ENCODE peak calls at places on chromosomes 13 and 19, in six cellular contexts. V is CD8-positive, alpha-beta T cell; N is fibroblast of mammary gland; R is ovary; T is body of pancreas; H is heart right ventricle. E is an unnamed sample.

GRCh38 chr19:17090501-17091074 is 15.0 kb downstream of the MYO9B start:
- DNase-seq in V (no peak), N (peak), R (no peak), T (peak), H (no peak), E (peak)

GRCh38 chr13:21076265-21076653 is 14.9 kb upstream of the LATS2 start:
- DNase-seq in V (no peak), N (peak), R (no peak), T (no peak), H (no peak), E (no peak)

GRCh38 chr19:15166700-15167099 is 34.1 kb downstream of the NOTCH3 start:
- DNase-seq in V (no peak), N (no peak), R (no peak), T (no peak), H (no peak), E (no peak)

GRCh38 chr19:12969292-12969988 is at the start of gene DAND5:
- DNase-seq in V (no peak), N (no peak), R (no peak), T (no peak), H (peak), E (no peak)

GRCh38 chr19:47056416-47056815 is 8.0 kb upstream of the TMEM160 start:
- DNase-seq in V (no peak), N (no peak), R (no peak), T (no peak), H (no peak), E (no peak)

GRCh38 chr13:46684287-46685001 is 112.5 kb downstream of the ESD start:
- DNase-seq in V (no peak), N (no peak), R (no peak), T (no peak), H (no peak), E (peak)

GRCh38 chr19:16076958-16077611 is 790 bp downstream of the TPM4 start:
- DNase-seq in V (no peak), N (no peak), R (peak), T (peak), H (peak), E (no peak)

GRCh38 chr19:46000497-46001246 is 5.4 kb downstream of the CCDC61 start:
- DNase-seq in V (peak), N (peak), R (no peak), T (peak), H (no peak), E (no peak)

GRCh38 chr19:703651-704446 is 4.9 kb upstream of the PALM start:
- DNase-seq in V (peak), N (peak), R (peak), T (peak), H (peak), E (peak)

GRCh38 chr13:99979453-99980200 is 2.0 kb upstream of the ZIC2 start:
- DNase-seq in V (no peak), N (no peak), R (no peak), T (no peak), H (no peak), E (no peak)

GRCh38 chr19:54674021-54674617 is 11.3 kb downstream of the LILRB4 start:
- DNase-seq in V (no peak), N (peak), R (no peak), T (no peak), H (no peak), E (peak)

GRCh38 chr13:77874406-77874805 is 44.2 kb downstream of the EDNRB start:
- DNase-seq in V (no peak), N (peak), R (no peak), T (no peak), H (no peak), E (peak)

GRCh38 chr13:70960841-70961443 is 852.7 kb upstream of the KLHL1 start:
- DNase-seq in V (no peak), N (peak), R (no peak), T (peak), H (no peak), E (peak)

DNA sequence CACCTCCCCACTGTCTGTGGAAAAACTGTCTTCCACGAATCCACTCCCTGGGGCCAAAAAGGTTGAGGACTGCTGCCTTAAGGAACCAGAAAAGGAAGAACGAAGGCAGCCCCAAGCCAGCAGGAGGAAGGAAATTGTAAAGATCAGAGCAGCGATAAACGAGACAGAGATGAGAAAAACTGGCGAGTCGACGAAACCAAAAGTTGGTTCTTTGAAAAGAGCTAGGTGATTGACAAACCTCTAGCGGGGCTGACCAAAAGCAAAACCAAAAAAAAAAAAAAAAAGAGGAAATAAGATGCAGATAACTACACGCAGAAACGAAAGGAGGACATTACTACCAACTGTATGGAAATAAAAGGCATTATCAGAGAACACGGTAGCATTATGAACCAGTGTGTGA is 76.9 kb downstream of the GADD45B start:
- DNase-seq in V (no peak), N (no peak), R (no peak), T (peak), H (no peak), E (no peak)
- H3K4me3 ChIP-seq in V (peak), N (no peak), R (peak), T (no peak), H (peak), E (peak)

GRCh38 chr19:18348171-18348570 is 7.8 kb downstream of the PGPEP1 start:
- DNase-seq in V (no peak), N (no peak), R (no peak), T (no peak), H (no peak), E (no peak)

GRCh38 chr19:18350490-18350889 is 10.1 kb downstream of the PGPEP1 start:
- DNase-seq in V (no peak), N (no peak), R (no peak), T (no peak), H (no peak), E (no peak)

GRCh38 chr19:18351544-18351943 is 11.1 kb downstream of the PGPEP1 start:
- DNase-seq in V (no peak), N (no peak), R (no peak), T (no peak), H (no peak), E (no peak)

GRCh38 chr19:18346091-18346490 is 5.7 kb downstream of the PGPEP1 start:
- DNase-seq in V (no peak), N (no peak), R (no peak), T (no peak), H (no peak), E (no peak)

DNA sequence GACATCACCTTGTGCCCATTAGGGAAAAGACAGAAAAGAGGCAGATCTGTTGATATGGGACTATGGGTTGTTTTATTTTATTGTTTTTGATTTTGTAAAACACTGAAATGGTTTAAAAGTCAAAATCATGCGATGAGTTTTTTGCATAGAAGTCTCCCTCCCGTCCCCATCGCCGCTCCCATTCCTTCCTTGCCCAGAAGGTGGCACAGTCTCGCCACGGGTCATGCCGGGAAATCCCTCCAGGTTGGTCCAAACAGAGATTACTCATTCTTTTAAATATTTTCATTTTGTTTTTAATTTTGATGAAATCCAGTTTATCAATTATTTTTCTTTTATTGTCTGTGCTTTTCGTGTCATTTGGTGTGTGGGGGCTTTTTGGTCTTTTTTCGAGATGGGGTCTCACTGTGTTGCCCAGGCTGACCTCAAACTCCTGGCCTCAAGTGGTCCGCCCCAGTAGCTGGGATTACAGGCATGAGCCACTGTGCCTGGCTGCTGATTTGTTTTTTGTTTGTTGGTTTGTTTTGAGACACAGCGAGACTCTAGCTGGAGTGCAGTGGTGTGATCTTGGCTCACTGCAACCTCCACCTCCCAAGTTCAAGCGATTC is 9.2 kb downstream of the PGPEP1 start:
- DNase-seq in V (no peak), N (peak), R (peak), T (peak), H (peak), E (peak)
- TF ChIP-seq CTCF in V (no peak), N (peak), R (peak), T (peak), H (peak), E (peak)

GRCh38 chr19:38375748-38376147 is 1.4 kb downstream of the PSMD8 start:
- DNase-seq in V (no peak), N (peak), R (no peak), T (no peak), H (peak), E (no peak)
- H3K4me3 ChIP-seq in V (peak), N (peak), R (peak), T (no peak), H (peak), E (peak)

GRCh38 chr19:35978832-35979365 is 16.1 kb upstream of the SDHAF1 start:
- DNase-seq in V (no peak), N (no peak), R (no peak), T (no peak), H (no peak), E (no peak)

GRCh38 chr19:35973487-35973886 is 21.5 kb upstream of the SDHAF1 start:
- DNase-seq in V (no peak), N (no peak), R (no peak), T (no peak), H (no peak), E (no peak)

GRCh38 chr19:35975608-35976214 is 19.3 kb upstream of the SDHAF1 start:
- DNase-seq in V (no peak), N (peak), R (no peak), T (no peak), H (no peak), E (peak)

GRCh38 chr19:35978271-35978670 is 16.7 kb upstream of the SDHAF1 start:
- DNase-seq in V (no peak), N (no peak), R (no peak), T (no peak), H (no peak), E (no peak)

DNA sequence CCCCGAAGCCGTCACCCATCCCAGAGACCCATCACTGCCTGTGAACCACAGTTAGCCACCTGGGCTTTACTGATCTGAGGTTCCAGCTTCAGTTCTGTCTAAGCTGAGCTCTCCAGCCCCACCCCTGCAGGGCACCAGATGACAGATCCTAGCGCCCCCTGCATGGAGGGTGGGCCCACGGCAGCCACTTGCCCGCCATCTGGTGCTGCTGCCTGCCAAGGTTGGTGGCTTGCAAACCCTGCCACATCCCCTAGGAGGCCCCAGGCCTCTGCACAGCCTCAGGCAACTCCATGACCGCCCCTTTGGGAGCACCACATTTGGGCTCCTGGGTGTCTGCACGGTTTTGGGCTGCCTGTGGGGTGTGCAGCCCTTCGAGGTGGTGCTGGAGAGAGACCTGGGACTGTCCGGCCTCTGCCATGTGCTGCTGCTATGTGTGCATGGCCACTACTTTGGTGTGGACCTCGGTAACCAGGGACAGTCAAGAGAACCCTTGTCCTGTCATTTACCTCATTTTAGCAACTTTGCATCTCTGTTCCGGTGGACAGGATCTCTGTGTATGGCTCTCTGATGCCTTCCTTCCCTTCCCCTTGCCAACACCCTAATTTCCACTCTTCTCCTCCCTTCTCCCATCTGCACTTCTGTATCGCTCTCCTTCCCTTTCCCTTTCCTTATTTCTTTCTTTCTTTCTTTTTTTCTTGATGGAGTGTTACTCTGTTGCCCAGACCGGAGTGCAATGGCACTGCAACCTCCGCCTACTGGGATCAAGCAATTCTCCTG is 17.4 kb upstream of the SDHAF1 start:
- DNase-seq in V (no peak), N (no peak), R (no peak), T (no peak), H (no peak), E (no peak)
- TF ChIP-seq CTCF in V (no peak), N (peak), R (no peak), T (no peak), H (no peak), E (no peak)

GRCh38 chr13:98366959-98367358 is 189.9 kb upstream of the RNF113B start:
- DNase-seq in V (no peak), N (no peak), R (no peak), T (no peak), H (no peak), E (no peak)
- H3K4me3 ChIP-seq in V (no peak), N (no peak), R (no peak), T (no peak), H (no peak), E (no peak)

DNA sequence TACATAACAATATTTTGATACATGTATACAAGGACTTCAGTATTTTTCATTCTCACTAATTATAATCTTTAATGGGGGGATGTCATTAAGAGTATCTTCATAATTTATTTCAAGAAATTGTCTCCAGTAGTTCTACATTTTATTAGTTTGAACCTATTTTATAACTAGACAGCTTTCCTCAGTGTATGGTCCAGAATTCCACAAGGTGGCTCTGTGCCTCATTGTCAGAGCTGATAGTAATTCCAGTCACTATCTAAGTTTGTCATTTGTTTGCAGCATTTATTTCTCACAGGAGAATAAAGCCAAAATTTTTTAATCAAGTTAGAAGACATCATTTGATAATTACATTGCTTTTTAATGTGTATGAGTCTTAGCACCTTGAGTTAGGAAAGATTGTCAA is 1633.0 kb upstream of the PCDH20 start:
- DNase-seq in V (no peak), N (no peak), R (no peak), T (no peak), H (no peak), E (no peak)
- TF ChIP-seq CTCF in V (no peak), N (peak), R (no peak), T (no peak), H (no peak), E (peak)

DNA sequence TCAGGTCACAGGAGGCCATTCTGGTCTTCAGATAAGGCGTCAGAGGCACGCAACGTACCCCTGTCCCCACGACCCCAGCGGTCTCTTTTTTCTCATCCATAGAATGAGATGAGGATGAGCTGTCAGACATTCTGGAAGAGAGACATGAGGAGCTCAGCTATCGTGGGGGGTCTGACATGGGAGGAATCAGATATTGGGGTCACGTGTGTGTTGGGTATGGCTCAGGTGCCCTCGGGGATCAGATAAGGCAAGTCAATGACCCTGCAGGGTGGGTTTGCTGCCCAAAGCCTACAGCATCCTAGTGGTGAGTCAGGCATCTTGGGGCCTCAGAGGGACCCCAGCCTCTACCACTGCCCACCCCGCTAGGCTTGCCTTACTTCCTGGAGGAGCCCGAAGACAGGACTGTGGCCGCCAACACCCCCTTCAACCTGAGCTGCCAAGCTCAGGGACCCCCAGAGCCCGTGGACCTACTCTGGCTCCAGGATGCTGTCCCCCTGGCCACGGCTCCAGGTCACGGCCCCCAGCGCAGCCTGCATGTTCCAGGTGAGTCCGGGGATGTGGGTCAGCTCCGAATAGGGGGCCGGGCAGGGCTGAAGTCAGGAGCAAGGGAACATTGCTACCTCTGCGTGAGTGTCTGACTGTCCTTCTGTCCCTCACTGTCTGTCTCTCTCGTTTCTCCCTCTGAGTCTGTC is 2.6 kb downstream of the AXL start:
- DNase-seq in V (no peak), N (no peak), R (no peak), T (no peak), H (no peak), E (no peak)
- H3K4me3 ChIP-seq in V (no peak), N (peak), R (no peak), T (no peak), H (no peak), E (no peak)

DNA sequence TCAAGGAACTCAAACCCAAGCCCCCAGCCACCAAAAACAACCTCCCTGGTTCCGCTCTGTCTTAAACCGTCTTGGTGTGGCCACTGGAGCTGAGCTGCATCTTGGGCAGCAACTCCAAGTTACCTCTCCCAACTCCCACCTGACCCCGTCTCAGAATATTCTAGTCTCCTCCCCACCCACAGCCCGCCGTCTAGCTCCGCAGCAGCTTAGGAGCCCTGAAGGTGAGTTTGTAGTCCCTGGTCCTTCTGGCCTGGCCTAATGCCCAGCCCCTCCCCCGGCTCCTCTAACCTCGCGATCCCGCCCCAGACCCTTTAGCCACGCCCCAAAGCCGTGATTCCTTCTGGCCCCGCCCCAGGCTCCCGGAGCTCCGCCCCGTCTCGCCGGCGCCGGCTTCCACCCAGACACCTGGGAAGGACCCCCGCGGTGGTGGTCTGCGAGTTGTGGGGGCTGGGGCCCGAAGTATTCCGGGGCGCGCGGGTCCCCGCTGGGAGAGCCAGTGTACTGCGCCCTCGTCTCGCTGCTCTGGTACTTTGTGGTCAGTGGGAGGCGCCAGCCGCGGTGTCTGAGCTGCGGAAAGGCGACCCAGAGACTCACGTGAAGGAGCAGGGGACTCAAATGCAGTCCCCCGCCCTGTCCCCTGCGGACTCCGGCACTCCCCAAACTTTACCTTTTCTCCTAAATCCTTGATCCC is 2.5 kb upstream of the LHB start:
- DNase-seq in V (peak), N (peak), R (peak), T (peak), H (peak), E (no peak)
- TF ChIP-seq CTCF in V (no peak), N (no peak), R (no peak), T (no peak), H (no peak), E (peak)

E was measured in fibroblast of pulmonary artery.